ENCODE peak calls at places on chromosomes 16 and 17, in four cellular contexts. F is PC-3, I is kidney epithelial cell, L is cardiac fibroblast. Q is an unnamed sample.

GRCh38 chr17:12296120-12296727 is 275.5 kb downstream of the MAP2K4 start:
- DNase-seq in F (no peak), I (no peak), L (no peak), Q (no peak)

GRCh38 chr17:77872714-77873517 is 85.6 kb upstream of the TNRC6C start:
- DNase-seq in I (no peak), L (no peak), F (no peak), Q (no peak)

GRCh38 chr16:4160663-4161436 is 44.6 kb upstream of the ADCY9 start:
- DNase-seq in L (peak), I (no peak), F (no peak), Q (peak)

GRCh38 chr16:29806641-29807425 is 504 bp downstream of the MAZ start:
- DNase-seq in I (no peak), F (peak), L (peak), Q (no peak)

GRCh38 chr16:1946495-1947368 is 3.7 kb upstream of the MSRB1 start:
- DNase-seq in I (no peak), L (no peak), F (no peak), Q (no peak)

GRCh38 chr17:309361-309888 is 43.2 kb downstream of the RPH3AL start:
- DNase-seq in F (peak), L (no peak), I (no peak), Q (no peak)

GRCh38 chr17:13879961-13880466 is 189.3 kb upstream of the COX10 start:
- DNase-seq in L (no peak), I (no peak), F (no peak), Q (no peak)

GRCh38 chr16:57480127-57480753 is 6.1 kb downstream of the DOK4 start:
- DNase-seq in F (no peak), L (peak), I (no peak), Q (peak)

GRCh38 chr16:67246081-67246944 is 968 bp downstream of the FHOD1 start:
- DNase-seq in L (peak), I (no peak), F (peak), Q (peak)

GRCh38 chr17:35713069-35713728 is 18.2 kb upstream of the RASL10B start:
- DNase-seq in F (no peak), I (peak), L (peak), Q (peak)

GRCh38 chr16:79307214-79307613 is 293.3 kb downstream of the MAF start:
- DNase-seq in I (no peak), F (no peak), L (no peak), Q (no peak)

GRCh38 chr16:82650804-82651203 is 24.0 kb downstream of the CDH13 start:
- DNase-seq in F (no peak), L (no peak), I (no peak), Q (no peak)

GRCh38 chr16:907819-908218 is 63.0 kb downstream of the LMF1 start:
- DNase-seq in I (no peak), L (no peak), F (no peak), Q (no peak)

GRCh38 chr17:79859676-79860615 is 20.7 kb upstream of the CBX4 start:
- DNase-seq in I (no peak), F (no peak), L (no peak), Q (no peak)

GRCh38 chr16:55324491-55325447 is 766 bp downstream of the IRX6 start:
- DNase-seq in F (no peak), L (no peak), I (no peak), Q (no peak)

GRCh38 chr16:31093132-31093703 is 1.4 kb downstream of the VKORC1 start:
- DNase-seq in I (no peak), L (peak), F (peak), Q (no peak)

GRCh38 chr17:81027038-81027437 is 7.9 kb upstream of the BAIAP2 start:
- DNase-seq in L (no peak), F (no peak), I (no peak), Q (no peak)

GRCh38 chr17:4304417-4305027 is 40.7 kb upstream of the ANKFY1 start:
- DNase-seq in F (peak), I (no peak), L (peak), Q (peak)

GRCh38 chr17:43399839-43400328 is 1.1 kb downstream of the ARL4D start:
- DNase-seq in L (no peak), I (no peak), F (no peak), Q (no peak)

GRCh38 chr17:43401293-43401692 is 2.5 kb downstream of the ARL4D start:
- DNase-seq in F (peak), L (peak), I (peak), Q (peak)

GRCh38 chr17:43402567-43402966 is 3.8 kb downstream of the ARL4D start:
- DNase-seq in I (no peak), F (no peak), L (no peak), Q (no peak)

GRCh38 chr17:43403846-43404245 is 5.1 kb downstream of the ARL4D start:
- DNase-seq in I (no peak), L (no peak), F (no peak), Q (peak)

DNA sequence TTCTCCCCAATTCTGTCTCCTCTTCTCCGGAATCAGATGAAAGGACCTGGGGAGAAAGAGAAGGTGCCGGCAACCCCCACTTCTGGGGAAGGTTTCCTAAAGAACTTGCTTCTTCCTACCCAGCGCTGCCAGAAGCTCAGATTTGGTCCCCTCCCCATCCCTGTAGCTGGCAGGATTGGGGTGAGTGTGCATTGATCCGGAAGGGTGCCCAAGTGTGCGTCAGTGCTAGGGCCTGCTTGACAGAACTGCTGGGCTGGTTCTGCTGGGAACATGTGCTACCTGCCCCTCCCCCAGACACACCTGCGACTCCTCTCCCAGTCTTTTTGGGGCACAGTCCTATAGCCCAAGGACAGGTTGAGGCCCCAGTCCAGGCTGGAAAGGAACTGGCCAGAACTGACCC is 3.3 kb downstream of the ARL4D start:
- DNase-seq in F (no peak), I (no peak), L (no peak), Q (no peak)
- H3K4me3 ChIP-seq in F (no peak), I (no peak), L (no peak), Q (peak)

DNA sequence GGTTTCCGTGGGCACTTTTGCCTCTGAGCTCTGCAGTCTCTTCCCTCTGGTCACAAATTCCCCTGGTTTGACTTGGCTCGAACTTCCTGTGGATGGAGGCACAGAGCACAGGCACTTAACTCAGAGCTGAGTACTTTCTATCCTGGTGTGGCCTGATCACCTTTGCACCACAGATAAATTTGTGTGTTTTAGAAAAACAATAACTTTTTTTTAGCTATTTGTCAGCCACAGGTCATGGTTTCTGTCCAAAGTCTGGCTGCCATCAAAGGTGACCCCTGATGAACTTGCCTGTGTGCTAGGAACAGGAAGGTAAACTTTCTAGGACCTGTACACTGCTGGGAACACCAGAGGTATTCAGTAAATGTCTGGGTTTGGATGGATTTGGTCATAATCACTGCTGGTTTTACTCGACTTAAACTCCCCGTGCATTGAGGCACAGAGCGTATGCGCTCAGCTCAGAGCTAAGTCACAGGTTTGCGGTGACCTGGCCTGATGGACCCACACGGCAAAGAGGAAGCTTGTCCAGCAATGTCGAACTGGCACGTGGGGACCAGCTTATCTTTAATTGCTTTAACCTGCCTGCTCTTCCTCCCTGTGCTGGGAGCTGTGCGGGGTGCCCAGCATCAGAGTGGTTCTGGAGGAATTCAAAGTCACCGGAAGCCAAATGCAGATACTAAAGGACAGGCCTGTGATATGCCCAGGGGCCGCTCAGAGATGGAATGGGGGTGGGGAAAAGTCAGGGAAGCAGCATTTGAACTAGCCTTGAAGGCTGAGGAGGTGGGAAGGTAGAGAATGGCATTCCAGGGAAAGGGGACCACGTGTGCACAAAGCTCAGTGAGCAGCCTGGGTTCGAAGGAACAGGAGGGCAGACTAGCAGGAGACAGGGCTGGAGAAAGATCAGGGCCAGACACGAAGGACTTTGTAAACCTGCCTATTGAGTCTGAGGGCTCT is 12.9 kb downstream of the SLC13A5 start:
- DNase-seq in L (no peak), I (no peak), F (no peak), Q (no peak)
- TF ChIP-seq CTCF in L (no peak), I (no peak), F (no peak), Q (no peak)

DNA sequence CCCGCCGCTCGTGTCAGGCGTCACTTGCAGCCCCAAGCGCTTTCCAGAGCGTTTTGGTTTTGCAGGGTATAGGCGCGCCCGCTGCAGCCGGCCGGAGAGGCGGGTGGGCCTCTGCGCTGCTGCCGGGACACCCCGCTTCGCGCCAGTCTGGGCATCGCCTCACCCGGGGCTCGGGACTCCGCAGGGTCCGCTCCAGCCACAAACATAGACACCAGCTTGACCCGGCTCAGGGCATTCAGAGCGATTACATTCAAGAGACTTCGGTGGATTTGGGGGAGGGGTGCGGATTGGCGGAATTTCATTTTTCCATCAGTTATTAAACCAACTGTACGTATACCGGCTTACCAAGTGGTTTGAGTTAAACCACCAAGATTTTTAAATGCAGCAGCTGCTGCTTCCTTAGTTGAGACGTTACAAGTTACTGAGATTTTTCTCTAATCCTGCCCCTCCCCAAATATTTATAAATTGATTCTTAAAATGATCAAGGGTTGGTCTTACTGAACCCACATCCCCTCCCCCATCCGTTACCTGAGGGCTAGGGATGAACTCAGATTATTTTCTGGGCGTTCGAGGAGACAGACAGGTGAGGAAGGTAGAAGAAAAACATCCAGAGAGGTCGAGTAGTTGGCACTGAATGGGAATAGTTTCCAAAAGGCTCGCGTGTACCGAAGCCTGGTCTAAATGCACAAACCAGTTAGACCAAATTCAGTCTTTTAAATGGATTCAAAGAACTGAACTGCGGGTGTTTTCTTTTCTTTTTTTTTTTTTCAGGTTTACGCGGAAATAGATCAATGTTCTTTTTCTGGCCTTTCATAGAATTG is 1.5 kb downstream of the CRHR1 start:
- DNase-seq in I (no peak), L (no peak), F (no peak), Q (no peak)
- H3K4me3 ChIP-seq in I (no peak), L (no peak), F (peak), Q (no peak)

GRCh38 chr16:27033281-27033680 is 33.4 kb upstream of the C16orf82 start:
- DNase-seq in I (no peak), F (no peak), L (no peak), Q (no peak)
- TF ChIP-seq CTCF in I (no peak), F (no peak), L (no peak), Q (no peak)

GRCh38 chr17:59804910-59805381 is 87.8 kb downstream of the TUBD1 start:
- DNase-seq in F (no peak), I (no peak), L (peak), Q (peak)
- H3K4me3 ChIP-seq in F (no peak), I (no peak), L (no peak), Q (peak)